ENCODE peak calls at places on chromosome 20, in eight cellular contexts. Y is endothelial cell of umbilical vein, B is GM23338, E is GM12878, W is HCT116, C is H1, R is K562, Z is HepG2. J is an unnamed sample.

GRCh38 chr20:3871549-3872265 is 17.5 kb upstream of the PANK2 start:
- DNase-seq in Y (no peak), B (no peak), E (no peak), W (no peak), C (no peak), R (no peak), Z (peak), J (no peak)

GRCh38 chr20:12203399-12203798 is 285.7 kb downstream of the BTBD3 start:
- DNase-seq in Y (no peak), B (no peak), E (no peak), W (no peak), C (no peak), R (no peak), Z (no peak), J (no peak)

GRCh38 chr20:50040432-50041237 is 57.9 kb downstream of the SNAI1 start:
- DNase-seq in Y (no peak), B (no peak), E (no peak), W (no peak), C (no peak), R (no peak), Z (no peak), J (no peak)

GRCh38 chr20:16215056-16215455 is 358.2 kb downstream of the KIF16B start:
- DNase-seq in Y (no peak), B (peak), E (no peak), W (no peak), C (no peak), R (no peak), Z (no peak), J (no peak)

GRCh38 chr20:39850821-39851330 is 838.2 kb downstream of the MAFB start:
- DNase-seq in Y (no peak), B (no peak), E (no peak), W (no peak), C (no peak), R (no peak), Z (no peak), J (no peak)

GRCh38 chr20:22836877-22837276 is 198.2 kb upstream of the SSTR4 start:
- DNase-seq in Y (no peak), B (no peak), E (no peak), W (no peak), C (no peak), R (peak), Z (no peak), J (no peak)

GRCh38 chr20:57434390-57434700 is 43.1 kb downstream of the RBM38 start:
- DNase-seq in Y (no peak), B (no peak), E (no peak), W (no peak), C (no peak), R (no peak), Z (no peak), J (no peak)

GRCh38 chr20:5272268-5272667 is 44.5 kb downstream of the PROKR2 start:
- DNase-seq in Y (no peak), B (no peak), E (no peak), W (no peak), C (no peak), R (no peak), Z (no peak), J (no peak)

DNA sequence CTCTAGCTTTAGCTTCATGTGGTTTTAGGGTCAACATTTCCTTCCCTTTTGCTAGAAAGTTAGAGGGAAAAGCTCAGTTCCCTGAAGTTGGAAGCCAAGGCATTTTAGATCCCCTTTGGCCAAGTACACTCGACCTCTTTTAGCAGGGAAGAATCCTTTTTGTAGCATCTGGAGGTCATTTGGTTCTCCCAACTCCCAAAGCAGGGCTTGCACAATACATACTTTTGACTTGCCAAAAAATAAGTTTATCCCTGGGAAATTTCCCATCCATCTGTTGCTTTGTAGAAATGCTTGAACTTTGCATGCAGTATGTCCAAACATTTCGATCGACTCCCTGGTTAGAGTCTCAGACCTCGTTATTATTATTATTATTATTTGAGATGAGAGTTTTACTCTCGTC is 4.6 kb upstream of the EDEM2 start:
- DNase-seq in Y (no peak), B (no peak), E (no peak), W (no peak), C (no peak), R (no peak), Z (no peak), J (no peak)
- TF ChIP-seq POLR2AphosphoS5 in Y (no peak), B (no peak), E (no peak), W (no peak), C (no peak), R (no peak), Z (no peak), J (no peak)

DNA sequence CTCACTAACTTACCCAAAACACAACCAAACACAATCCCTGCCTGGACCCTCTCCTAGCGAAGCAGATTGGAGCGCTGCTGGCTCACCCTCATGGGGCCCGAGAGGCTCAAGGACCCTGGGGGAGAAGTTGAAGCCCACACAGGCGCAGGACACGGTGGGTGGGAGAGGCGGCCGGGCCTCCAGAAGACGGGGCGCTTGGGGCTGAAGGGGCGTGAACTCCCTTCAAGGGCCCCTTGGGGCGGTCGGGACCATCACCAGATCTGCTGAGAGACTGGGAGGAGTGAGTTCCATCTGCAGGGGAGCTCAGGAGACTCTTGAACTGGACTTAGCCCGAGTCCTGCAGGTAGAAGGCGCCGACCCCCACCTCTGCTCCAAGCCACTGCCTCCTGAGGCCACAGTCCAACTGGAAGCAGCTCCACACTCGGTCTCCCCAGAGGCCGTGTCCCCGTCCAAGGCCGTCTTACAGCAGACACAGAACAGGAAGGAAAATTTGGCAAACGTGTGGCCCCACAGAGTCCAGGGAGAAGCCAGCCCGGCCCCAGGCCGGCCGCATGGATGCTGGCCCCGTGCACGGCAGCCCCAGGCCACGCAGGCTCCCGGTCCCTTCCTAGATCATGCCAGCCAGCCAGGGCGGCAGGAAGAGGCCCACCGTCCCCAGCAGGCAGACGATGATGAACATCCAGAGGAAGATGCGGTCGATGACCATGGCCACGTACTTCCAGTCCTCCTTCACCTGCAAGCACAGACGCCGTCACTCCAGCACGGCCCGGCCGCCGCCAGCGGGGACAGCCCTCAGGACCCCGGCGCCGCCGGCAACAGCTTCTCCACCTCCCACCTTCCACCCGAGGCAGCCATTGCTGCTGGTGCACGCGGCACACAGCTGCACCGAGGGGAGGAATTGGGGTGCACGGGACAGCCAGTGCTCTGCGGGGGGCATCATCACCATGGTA is 14.7 kb downstream of the CHRNA4 start:
- DNase-seq in Y (no peak), B (no peak), E (no peak), W (no peak), C (no peak), R (no peak), Z (no peak), J (no peak)
- TF ChIP-seq EZH2 in Y (no peak), B (no peak), E (no peak), W (no peak), C (no peak), R (no peak), Z (no peak), J (no peak)

GRCh38 chr20:24745617-24746350 is 203.3 kb upstream of the CST7 start:
- DNase-seq in Y (no peak), B (no peak), E (no peak), W (no peak), C (no peak), R (no peak), Z (no peak), J (no peak)
- H3K27ac ChIP-seq in Y (no peak), B (no peak), E (no peak), W (no peak), C (no peak), R (no peak), Z (no peak), J (no peak)

GRCh38 chr20:48282591-48283228 is 497.4 kb upstream of the SULF2 start:
- DNase-seq in Y (no peak), B (no peak), E (no peak), W (no peak), C (no peak), R (peak), Z (peak), J (no peak)

GRCh38 chr20:48284837-48285236 is 499.6 kb upstream of the SULF2 start:
- DNase-seq in Y (no peak), B (no peak), E (no peak), W (no peak), C (no peak), R (no peak), Z (peak), J (no peak)

GRCh38 chr20:48286571-48287551 is 501.6 kb upstream of the SULF2 start:
- DNase-seq in Y (peak), B (no peak), E (no peak), W (no peak), C (no peak), R (no peak), Z (peak), J (no peak)

GRCh38 chr20:48285656-48286055 is 500.4 kb upstream of the SULF2 start:
- DNase-seq in Y (no peak), B (no peak), E (no peak), W (no peak), C (no peak), R (no peak), Z (peak), J (no peak)

DNA sequence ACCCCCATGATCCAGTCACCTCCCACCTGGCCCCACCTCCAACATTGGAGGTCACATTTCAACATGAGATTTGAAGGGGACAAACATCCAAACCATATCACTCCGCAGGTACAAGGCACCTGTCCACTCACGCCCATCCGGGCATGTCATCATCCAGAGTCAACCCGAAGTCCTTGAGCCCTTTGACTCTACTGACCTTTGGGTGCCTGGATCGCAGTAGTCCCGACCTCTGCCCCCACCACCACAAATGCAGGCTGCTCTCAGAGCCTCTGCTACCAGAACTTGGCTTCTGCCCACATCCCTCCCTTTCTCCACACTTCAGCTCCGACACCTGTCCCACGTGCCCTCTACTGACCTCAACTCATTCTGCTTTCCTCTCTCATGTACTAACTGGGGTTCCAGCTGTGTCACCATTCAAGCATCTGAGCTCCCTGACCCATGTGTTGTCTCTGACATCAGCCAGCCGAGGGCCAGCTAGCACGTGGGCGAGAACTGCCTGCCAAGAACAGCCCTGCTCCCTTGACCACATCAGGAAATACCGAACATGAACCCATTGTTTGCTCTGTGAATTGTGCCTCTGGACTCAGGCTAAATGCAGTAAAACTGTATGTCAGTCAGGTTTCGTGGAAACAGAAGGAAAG is 498.3 kb upstream of the SULF2 start:
- DNase-seq in Y (peak), B (no peak), E (no peak), W (no peak), C (no peak), R (no peak), Z (peak), J (no peak)
- TF ChIP-seq POLR2AphosphoS5 in Y (peak), B (no peak), E (no peak), W (no peak), C (no peak), R (no peak), Z (no peak), J (no peak)

DNA sequence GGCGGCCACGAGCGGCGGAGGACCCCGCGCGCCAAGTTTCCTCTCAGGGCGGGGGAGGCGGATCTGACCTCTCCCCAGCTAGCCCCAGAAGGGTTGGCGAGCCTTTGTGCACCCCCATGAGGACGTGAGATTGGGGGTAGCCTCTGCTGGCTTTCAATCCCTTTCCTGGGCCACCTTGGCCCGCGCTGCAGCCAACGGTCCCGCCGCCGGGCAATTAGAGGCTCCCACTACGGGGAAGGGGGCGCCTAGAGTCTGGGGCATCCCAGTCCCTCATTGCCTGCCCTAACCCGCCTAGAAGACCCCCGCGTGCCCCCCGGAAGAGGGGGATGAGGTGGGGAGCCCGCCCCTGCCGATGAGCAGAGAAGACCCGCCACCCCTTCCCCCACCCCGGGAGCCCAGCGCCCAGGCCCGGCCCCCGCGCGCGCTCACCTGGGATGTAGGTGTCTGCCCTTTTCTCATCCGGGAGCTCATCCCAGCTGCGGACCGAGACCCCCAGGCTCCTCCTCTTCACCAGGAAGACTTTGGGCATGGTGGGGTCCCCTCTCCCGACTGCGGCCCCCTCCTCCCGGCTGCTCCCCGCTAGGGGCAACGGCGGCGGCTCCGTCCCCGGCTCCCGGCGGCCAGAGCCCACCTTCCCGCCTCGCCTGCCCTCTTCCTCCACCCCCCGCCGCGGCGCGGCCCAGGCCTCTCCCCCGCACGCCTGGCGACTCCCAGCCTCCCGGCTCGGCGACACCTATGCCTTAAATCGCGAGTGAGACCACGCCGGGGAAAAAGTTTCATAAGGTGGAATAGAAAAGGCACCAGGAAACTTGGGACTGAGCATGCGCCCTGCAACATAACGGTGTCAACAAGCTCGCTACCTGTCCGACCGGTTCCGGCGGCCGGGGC is at the start of gene OVOL2:
- DNase-seq in Y (no peak), B (peak), E (no peak), W (peak), C (no peak), R (no peak), Z (no peak), J (no peak)
- TF ChIP-seq EZH2 in Y (peak), B (peak), E (no peak), W (no peak), C (no peak), R (no peak), Z (peak), J (no peak)

GRCh38 chr20:434221-434620 is 26.1 kb downstream of the RBCK1 start:
- DNase-seq in Y (no peak), B (peak), E (no peak), W (no peak), C (peak), R (no peak), Z (no peak), J (no peak)

GRCh38 chr20:434661-435419 is 26.7 kb downstream of the RBCK1 start:
- DNase-seq in Y (no peak), B (no peak), E (no peak), W (no peak), C (no peak), R (no peak), Z (no peak), J (no peak)

GRCh38 chr20:432677-433299 is 24.7 kb downstream of the RBCK1 start:
- DNase-seq in Y (no peak), B (no peak), E (no peak), W (no peak), C (no peak), R (no peak), Z (no peak), J (no peak)

GRCh38 chr20:432208-432607 is 24.1 kb downstream of the RBCK1 start:
- DNase-seq in Y (no peak), B (no peak), E (no peak), W (no peak), C (no peak), R (no peak), Z (no peak), J (no peak)

GRCh38 chr20:433300-433975 is 25.3 kb downstream of the RBCK1 start:
- DNase-seq in Y (no peak), B (no peak), E (peak), W (no peak), C (no peak), R (no peak), Z (no peak), J (no peak)
- H3K27ac ChIP-seq in Y (no peak), B (no peak), E (peak), W (no peak), C (no peak), R (peak), Z (no peak), J (no peak)

GRCh38 chr20:44714102-44714700 is 968 bp upstream of the CCN5 start:
- DNase-seq in Y (no peak), B (no peak), E (no peak), W (no peak), C (no peak), R (no peak), Z (no peak), J (no peak)
- TF ChIP-seq POLR2AphosphoS5 in Y (no peak), B (no peak), E (no peak), W (no peak), C (no peak), R (no peak), Z (no peak), J (no peak)